ENCODE peak calls at places on chromosomes 12 and 14, in five cellular contexts. T is ascending aorta, Y is RWPE1, R is thoracic aorta, E is tibial nerve. A is an unnamed sample.

GRCh38 chr14:104364830-104365229 is 214.7 kb upstream of the C14orf180 start:
- DNase-seq in T (no peak), R (no peak), Y (no peak), E (no peak), A (no peak)

GRCh38 chr14:92456215-92457017 is 57.2 kb upstream of the RIN3 start:
- DNase-seq in E (no peak), T (no peak), Y (peak), R (no peak), A (no peak)

GRCh38 chr14:37232907-37233481 is 35.3 kb downstream of the MIPOL1 start:
- DNase-seq in T (no peak), E (no peak), Y (peak), R (no peak), A (no peak)

GRCh38 chr12:104177663-104178501 is 37.7 kb upstream of the TXNRD1 start:
- DNase-seq in R (peak), Y (peak), E (peak), T (peak), A (no peak)

GRCh38 chr12:15534870-15535269 is 212.6 kb downstream of the PTPRO start:
- DNase-seq in T (no peak), Y (no peak), R (no peak), E (peak), A (no peak)

GRCh38 chr12:102912258-102912657 is 4.8 kb downstream of the PAH start:
- DNase-seq in Y (no peak), T (no peak), E (no peak), R (no peak), A (no peak)

GRCh38 chr14:66606826-66607225 is 98.9 kb downstream of the GPHN start:
- DNase-seq in T (no peak), Y (no peak), E (no peak), R (no peak), A (no peak)

GRCh38 chr14:89138846-89139245 is 278.2 kb downstream of the FOXN3 start:
- DNase-seq in T (no peak), E (no peak), Y (no peak), R (no peak), A (no peak)

GRCh38 chr14:51395361-51395849 is 155.4 kb downstream of the TMX1 start:
- DNase-seq in Y (peak), E (peak), R (no peak), T (no peak), A (no peak)

GRCh38 chr14:24116111-24116809 is 1.5 kb upstream of the NRL start:
- DNase-seq in T (no peak), R (no peak), Y (no peak), E (no peak), A (no peak)

GRCh38 chr12:111766608-111767361 is at the start of gene ALDH2:
- DNase-seq in Y (peak), R (no peak), E (peak), T (no peak), A (no peak)

GRCh38 chr12:124422142-124422569 is 127.3 kb downstream of the RFLNA start:
- DNase-seq in R (no peak), Y (peak), E (no peak), T (no peak), A (no peak)

GRCh38 chr12:80040075-80040738 is 59.1 kb upstream of the OTOGL start:
- DNase-seq in Y (no peak), R (no peak), E (no peak), T (no peak), A (no peak)

GRCh38 chr14:91038439-91038838 is 22.0 kb downstream of the RPS6KA5 start:
- DNase-seq in Y (no peak), E (no peak), R (no peak), T (no peak), A (no peak)

GRCh38 chr12:121299662-121300061 is 3.2 kb upstream of the CAMKK2 start:
- DNase-seq in R (no peak), T (no peak), E (no peak), Y (no peak), A (no peak)

GRCh38 chr12:121294151-121294889 is 2.2 kb downstream of the CAMKK2 start:
- DNase-seq in Y (no peak), E (no peak), R (no peak), T (no peak), A (no peak)

GRCh38 chr12:121295123-121295745 is 1.3 kb downstream of the CAMKK2 start:
- DNase-seq in E (no peak), T (no peak), R (no peak), Y (no peak), A (no peak)

GRCh38 chr12:121295746-121296617 is 527 bp downstream of the CAMKK2 start:
- DNase-seq in T (no peak), Y (peak), R (no peak), E (no peak), A (peak)

GRCh38 chr12:121296618-121297476 is at the start of gene CAMKK2:
- DNase-seq in T (peak), Y (peak), E (peak), R (no peak), A (peak)
- TF ChIP-seq CTCF in T (no peak), Y (peak), E (no peak), R (no peak), A (peak)

GRCh38 chr14:34322940-34323418 is 139.1 kb downstream of the SPTSSA start:
- DNase-seq in R (no peak), T (no peak), E (no peak), Y (peak), A (peak)
- H3K27ac ChIP-seq in R (no peak), T (no peak), E (no peak), Y (no peak), A (no peak)

GRCh38 chr14:77206877-77207389 is 25.3 kb downstream of the TMEM63C start:
- DNase-seq in T (no peak), R (no peak), E (no peak), Y (no peak), A (no peak)
- TF ChIP-seq CTCF in T (no peak), R (no peak), E (no peak), Y (no peak), A (no peak)

GRCh38 chr12:132965796-132966195 is 9.7 kb upstream of the ZNF605 start:
- DNase-seq in Y (no peak), T (no peak), E (no peak), R (no peak), A (no peak)
- H3K27ac ChIP-seq in Y (no peak), T (no peak), E (no peak), R (no peak), A (no peak)

GRCh38 chr12:108495054-108495453 is 20.0 kb upstream of the FICD start:
- DNase-seq in T (no peak), Y (no peak), E (no peak), R (no peak), A (no peak)
- TF ChIP-seq CTCF in T (no peak), Y (peak), E (no peak), R (peak), A (no peak)

DNA sequence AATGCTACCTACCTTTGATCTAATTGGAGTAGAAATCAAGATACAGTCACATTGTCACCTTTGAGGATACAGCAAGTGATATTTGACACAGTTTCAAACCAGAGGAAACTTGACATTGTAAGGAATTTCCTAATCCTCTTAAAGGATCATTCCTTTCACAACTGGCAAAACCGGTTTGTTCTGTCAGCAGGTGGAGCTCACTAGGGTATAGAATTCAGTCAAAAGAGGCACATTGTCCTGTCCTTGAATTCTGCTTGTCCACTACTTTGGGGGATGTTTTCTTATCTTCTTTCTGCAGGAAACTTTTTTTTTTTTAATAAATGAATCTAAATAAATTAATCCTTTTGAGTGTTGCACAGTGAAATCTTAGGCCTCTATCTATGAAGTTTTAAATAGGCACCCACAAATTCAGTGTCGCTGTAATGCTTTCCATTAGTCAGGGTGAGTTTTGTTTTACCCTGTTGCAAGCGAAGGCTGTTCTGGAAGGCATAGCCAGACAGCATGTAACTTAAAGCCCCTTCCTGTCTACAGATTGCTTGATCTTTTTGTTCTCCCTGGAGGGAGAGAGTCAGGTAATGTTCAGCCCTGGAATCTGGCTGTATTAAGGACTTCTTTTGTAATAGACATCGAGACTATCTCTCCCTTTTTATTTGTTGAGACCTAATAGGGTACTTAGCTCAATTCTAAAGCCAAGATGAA is 285.0 kb upstream of the RGS6 start:
- DNase-seq in T (no peak), R (no peak), Y (peak), E (no peak), A (no peak)
- H3K27ac ChIP-seq in T (no peak), R (no peak), Y (no peak), E (no peak), A (no peak)

GRCh38 chr12:47560408-47560807 is 145.4 kb downstream of the RPAP3 start:
- DNase-seq in T (no peak), Y (no peak), E (no peak), R (no peak), A (no peak)

GRCh38 chr12:47558625-47559345 is 147.0 kb downstream of the RPAP3 start:
- DNase-seq in Y (no peak), R (no peak), E (no peak), T (no peak), A (no peak)

GRCh38 chr12:47556219-47556618 is 149.6 kb downstream of the RPAP3 start:
- DNase-seq in T (no peak), R (no peak), E (no peak), Y (no peak), A (no peak)

GRCh38 chr12:47556631-47557030 is 149.2 kb downstream of the RPAP3 start:
- DNase-seq in T (no peak), Y (no peak), R (no peak), E (no peak), A (no peak)

GRCh38 chr12:47557401-47557800 is 148.4 kb downstream of the RPAP3 start:
- DNase-seq in T (no peak), R (no peak), Y (no peak), E (no peak), A (no peak)
- TF ChIP-seq CTCF in T (no peak), R (no peak), Y (no peak), E (no peak), A (no peak)

A was measured in CD4-positive, alpha-beta T cell.